ENCODE peak calls at places on chromosome 11, in four cellular contexts. One of them, this sample, is unnamed.

GRCh38 chr11:128497057-128497957 is 90.1 kb downstream of the ETS1 start:
- DNase-seq in testis: no peak
- DNase-seq in pancreas: no peak
- DNase-seq in AG09309: peak
- DNase-seq in this sample: no peak

GRCh38 chr11:73366265-73366610 is 10.0 kb upstream of the RELT start:
- DNase-seq in AG09309: no peak
- DNase-seq in pancreas: no peak
- DNase-seq in testis: no peak
- DNase-seq in this sample: no peak

GRCh38 chr11:95358516-95359322 is 127.7 kb upstream of the SESN3 start:
- DNase-seq in pancreas: no peak
- DNase-seq in AG09309: no peak
- DNase-seq in testis: no peak
- DNase-seq in this sample: no peak

GRCh38 chr11:85595285-85595884 is 31.8 kb downstream of the DLG2 start:
- DNase-seq in testis: no peak
- DNase-seq in pancreas: no peak
- DNase-seq in AG09309: peak
- DNase-seq in this sample: no peak

GRCh38 chr11:34407121-34407813 is 31.5 kb upstream of the CAT start:
- DNase-seq in pancreas: no peak
- DNase-seq in AG09309: no peak
- DNase-seq in testis: no peak
- DNase-seq in this sample: no peak

GRCh38 chr11:9982127-9982795 is 311.8 kb downstream of the SBF2 start:
- DNase-seq in pancreas: no peak
- DNase-seq in testis: no peak
- DNase-seq in AG09309: peak
- DNase-seq in this sample: no peak

GRCh38 chr11:111945198-111945597 is 8.1 kb downstream of the DIXDC1 start:
- DNase-seq in pancreas: no peak
- DNase-seq in AG09309: no peak
- DNase-seq in testis: no peak
- DNase-seq in this sample: no peak

GRCh38 chr11:3073029-3073435 is 15.8 kb upstream of the CARS1 start:
- DNase-seq in pancreas: no peak
- DNase-seq in testis: no peak
- DNase-seq in AG09309: peak
- DNase-seq in this sample: peak

GRCh38 chr11:75845324-75845723 is 30.3 kb downstream of the UVRAG start:
- DNase-seq in pancreas: no peak
- DNase-seq in testis: no peak
- DNase-seq in AG09309: no peak
- DNase-seq in this sample: no peak

GRCh38 chr11:61372659-61373058 is 10.5 kb downstream of the TMEM138 start:
- DNase-seq in pancreas: no peak
- DNase-seq in AG09309: no peak
- DNase-seq in testis: no peak
- DNase-seq in this sample: no peak

GRCh38 chr11:19345519-19345847 is 104.7 kb upstream of the E2F8 start:
- DNase-seq in AG09309: no peak
- DNase-seq in pancreas: peak
- DNase-seq in testis: no peak
- DNase-seq in this sample: peak

GRCh38 chr11:847876-848275 is 5.2 kb downstream of the TSPAN4 start:
- DNase-seq in testis: no peak
- DNase-seq in AG09309: no peak
- DNase-seq in pancreas: no peak
- DNase-seq in this sample: no peak

GRCh38 chr11:13446444-13446843 is 16.6 kb downstream of the BTBD10 start:
- DNase-seq in pancreas: no peak
- DNase-seq in AG09309: no peak
- DNase-seq in testis: no peak
- DNase-seq in this sample: no peak

GRCh38 chr11:3737386-3737933 is 59.9 kb downstream of the NUP98 start:
- DNase-seq in pancreas: no peak
- DNase-seq in testis: no peak
- DNase-seq in AG09309: no peak
- DNase-seq in this sample: no peak

GRCh38 chr11:76598426-76598839 is 72.1 kb downstream of the LRRC32 start:
- DNase-seq in pancreas: no peak
- DNase-seq in testis: peak
- DNase-seq in AG09309: no peak
- DNase-seq in this sample: no peak

GRCh38 chr11:66743271-66743968 is 14.4 kb upstream of the SPTBN2 start:
- DNase-seq in testis: no peak
- DNase-seq in pancreas: no peak
- DNase-seq in AG09309: no peak
- DNase-seq in this sample: no peak

GRCh38 chr11:119372260-119373058 is 9.0 kb downstream of the USP2 start:
- DNase-seq in testis: no peak
- DNase-seq in pancreas: no peak
- DNase-seq in AG09309: no peak
- DNase-seq in this sample: peak

GRCh38 chr11:35590412-35590811 is 27.8 kb upstream of the FJX1 start:
- DNase-seq in testis: no peak
- DNase-seq in AG09309: no peak
- DNase-seq in pancreas: no peak
- DNase-seq in this sample: no peak

GRCh38 chr11:798093-798713 is at the start of gene SLC25A22:
- DNase-seq in testis: peak
- DNase-seq in AG09309: no peak
- DNase-seq in pancreas: peak
- DNase-seq in this sample: peak

GRCh38 chr11:63444181-63444580 is 46.8 kb downstream of the PLAAT5 start:
- DNase-seq in AG09309: no peak
- DNase-seq in pancreas: no peak
- DNase-seq in testis: no peak
- DNase-seq in this sample: no peak

GRCh38 chr11:46240861-46241260 is 36.6 kb upstream of the CREB3L1 start:
- DNase-seq in testis: no peak
- DNase-seq in pancreas: no peak
- DNase-seq in AG09309: no peak
- DNase-seq in this sample: no peak

GRCh38 chr11:1705121-1706052 is 8.4 kb downstream of the KRTAP5-6 start:
- DNase-seq in testis: no peak
- DNase-seq in pancreas: no peak
- DNase-seq in AG09309: no peak
- DNase-seq in this sample: no peak

GRCh38 chr11:65127473-65128181 is 5.5 kb downstream of the MRPL49 start:
- DNase-seq in AG09309: no peak
- DNase-seq in testis: no peak
- DNase-seq in pancreas: no peak
- DNase-seq in this sample: no peak

GRCh38 chr11:1118755-1119275 is 38.9 kb upstream of the MUC5AC start:
- DNase-seq in testis: no peak
- DNase-seq in AG09309: no peak
- DNase-seq in pancreas: no peak
- DNase-seq in this sample: no peak

GRCh38 chr11:13970986-13971385 is 8.5 kb downstream of the SPON1 start:
- DNase-seq in pancreas: no peak
- DNase-seq in testis: no peak
- DNase-seq in AG09309: no peak
- DNase-seq in this sample: no peak

GRCh38 chr11:92475316-92475715 is 250.7 kb downstream of the FAT3 start:
- DNase-seq in AG09309: no peak
- DNase-seq in testis: no peak
- DNase-seq in pancreas: no peak
- DNase-seq in this sample: no peak

GRCh38 chr11:103959279-103959930 is 77.0 kb upstream of the DDI1 start:
- DNase-seq in testis: no peak
- DNase-seq in pancreas: no peak
- DNase-seq in AG09309: peak
- DNase-seq in this sample: no peak

GRCh38 chr11:103949781-103950180 is 86.7 kb upstream of the DDI1 start:
- DNase-seq in testis: no peak
- DNase-seq in pancreas: no peak
- DNase-seq in AG09309: no peak
- DNase-seq in this sample: no peak

GRCh38 chr11:103958475-103959215 is 77.8 kb upstream of the DDI1 start:
- DNase-seq in pancreas: no peak
- DNase-seq in AG09309: no peak
- DNase-seq in testis: no peak
- DNase-seq in this sample: no peak

GRCh38 chr11:103948331-103948730 is 88.1 kb upstream of the DDI1 start:
- DNase-seq in AG09309: no peak
- DNase-seq in testis: no peak
- DNase-seq in pancreas: no peak
- DNase-seq in this sample: no peak

GRCh38 chr11:103953797-103954495 is 82.5 kb upstream of the DDI1 start:
- DNase-seq in testis: no peak
- DNase-seq in AG09309: no peak
- DNase-seq in pancreas: no peak
- DNase-seq in this sample: no peak
- H3K4me3 ChIP-seq in testis: no peak
- H3K4me3 ChIP-seq in AG09309: no peak
- H3K4me3 ChIP-seq in pancreas: no peak
- H3K4me3 ChIP-seq in this sample: no peak

DNA sequence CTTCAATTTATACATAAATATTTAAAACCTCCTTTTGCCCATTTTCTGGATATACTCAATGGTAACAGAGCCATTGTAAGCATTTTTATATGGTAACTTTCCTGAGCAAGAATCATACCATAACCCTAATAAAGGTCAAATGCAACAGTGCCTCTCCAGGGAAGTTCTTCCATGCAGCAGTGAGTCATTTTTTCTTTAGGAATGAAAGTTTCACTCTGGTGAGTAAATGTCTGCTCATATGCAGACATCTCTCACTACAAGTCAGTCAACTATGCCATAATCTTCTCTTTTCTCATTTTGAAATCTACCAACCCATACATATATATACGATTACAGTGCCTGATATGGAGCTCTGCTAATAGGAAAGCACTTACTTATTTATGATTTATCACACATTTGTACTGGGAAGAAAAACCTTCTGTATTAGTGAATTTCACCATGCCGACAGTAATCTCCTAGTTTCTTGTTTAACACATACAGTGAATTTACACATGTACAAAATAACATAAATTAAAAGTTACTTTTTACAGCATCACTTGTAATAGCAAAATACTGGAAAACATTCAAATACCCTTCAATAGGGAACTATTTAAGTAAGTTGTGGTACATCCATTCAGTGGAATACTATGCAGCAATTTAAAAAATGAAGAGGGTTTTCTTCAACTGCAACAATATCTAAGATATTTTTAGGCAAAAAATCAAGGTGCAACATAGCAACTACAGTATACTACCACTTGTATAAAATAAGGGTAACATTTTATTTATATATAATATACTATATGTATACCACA is 16.0 kb downstream of the STK33 start:
- DNase-seq in testis: no peak
- DNase-seq in AG09309: no peak
- DNase-seq in pancreas: no peak
- DNase-seq in this sample: no peak
- TF ChIP-seq CTCF in testis: no peak
- TF ChIP-seq CTCF in AG09309: no peak
- TF ChIP-seq CTCF in pancreas: no peak
- TF ChIP-seq CTCF in this sample: no peak

GRCh38 chr11:69293819-69294505 is at the start of gene MYEOV:
- DNase-seq in pancreas: no peak
- DNase-seq in testis: no peak
- DNase-seq in AG09309: no peak
- DNase-seq in this sample: no peak
- H3K4me3 ChIP-seq in pancreas: no peak
- H3K4me3 ChIP-seq in testis: no peak
- H3K4me3 ChIP-seq in AG09309: no peak
- H3K4me3 ChIP-seq in this sample: no peak

DNA sequence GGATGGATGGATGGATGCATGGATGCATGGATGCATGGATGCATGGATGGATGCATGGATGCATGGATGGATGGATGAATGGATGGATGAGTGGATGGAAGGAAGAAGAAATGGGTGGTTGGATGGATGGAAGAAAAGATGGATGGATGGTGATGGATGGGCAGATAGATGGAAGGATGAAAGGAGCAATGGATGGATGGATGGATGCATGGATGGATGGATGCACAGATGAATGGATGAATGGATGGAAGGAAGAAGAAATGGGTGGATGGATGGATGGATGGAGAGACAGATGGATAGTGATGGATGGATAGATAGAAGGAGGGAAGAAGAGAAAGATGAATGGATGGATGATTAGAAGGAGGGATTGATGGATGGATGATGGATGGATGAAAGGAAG is 30.2 kb upstream of the LINC01488 start:
- DNase-seq in testis: no peak
- DNase-seq in pancreas: no peak
- DNase-seq in AG09309: no peak
- DNase-seq in this sample: no peak
- TF ChIP-seq CTCF in testis: no peak
- TF ChIP-seq CTCF in pancreas: no peak
- TF ChIP-seq CTCF in AG09309: no peak
- TF ChIP-seq CTCF in this sample: no peak